ENCODE peak calls at places on chromosomes 3 and 15, in five cellular contexts. E, G, L, B and A are unnamed samples.

GRCh38 chr3:131221731-131222130 is 159.8 kb upstream of the NUDT16 start:
- DNase-seq in L (no peak), B (no peak), E (peak; percentile 3), G (no peak), A (no peak)

GRCh38 chr3:72888546-72889309 is 882 bp downstream of the GXYLT2 start:
- DNase-seq in G (peak; percentile 51), E (no peak), B (no peak), L (no peak), A (peak; percentile 11)

GRCh38 chr3:51384145-51384729 is 854 bp upstream of the MANF start:
- DNase-seq in L (no peak), B (no peak), G (no peak), E (no peak), A (peak; percentile 46)

GRCh38 chr3:129144786-129145185 is 16.1 kb downstream of the ISY1 start:
- DNase-seq in G (no peak), E (no peak), L (no peak), B (no peak), A (no peak)

GRCh38 chr3:36944012-36944640 is 728 bp downstream of the TRANK1 start:
- DNase-seq in L (no peak), E (peak; percentile 49), B (no peak), G (no peak), A (peak; percentile 61)

GRCh38 chr15:78976691-78977090 is 31.8 kb upstream of the CTSH start:
- DNase-seq in L (no peak), B (no peak), G (no peak), E (no peak), A (no peak)

GRCh38 chr3:100525753-100526612 is 33.6 kb downstream of the TMEM45A start:
- DNase-seq in G (no peak), B (no peak), E (peak; percentile 7), L (no peak), A (no peak)

GRCh38 chr3:170470063-170471006 is 51.7 kb downstream of the CLDN11 start:
- DNase-seq in E (peak; percentile 21), L (no peak), B (no peak), G (no peak), A (no peak)

GRCh38 chr3:31634485-31634884 is 101.8 kb downstream of the STT3B start:
- DNase-seq in G (no peak), L (no peak), E (no peak), B (no peak), A (no peak)

GRCh38 chr3:120645083-120645800 is 36.8 kb downstream of the HGD start:
- DNase-seq in L (no peak), G (no peak), B (peak; percentile 12), E (no peak), A (no peak)

GRCh38 chr15:70722266-70723123 is 40.9 kb downstream of the UACA start:
- DNase-seq in E (peak; percentile 78), G (peak; percentile 35), B (peak; percentile 24), L (no peak), A (peak; percentile 62)

GRCh38 chr3:123096701-123097100 is 29.9 kb downstream of the PDIA5 start:
- DNase-seq in L (no peak), G (no peak), B (no peak), E (no peak), A (no peak)

GRCh38 chr3:165202995-165203394 is 6.8 kb upstream of the SLITRK3 start:
- DNase-seq in L (no peak), G (no peak), E (no peak), B (no peak), A (no peak)

GRCh38 chr15:90711418-90711824 is 5.7 kb upstream of the BLM start:
- DNase-seq in G (no peak), E (no peak), B (no peak), L (no peak), A (no peak)

GRCh38 chr3:37375184-37376120 is 201.1 kb upstream of the LRRFIP2 start:
- DNase-seq in L (no peak), E (no peak), B (no peak), G (no peak), A (no peak)

DNA sequence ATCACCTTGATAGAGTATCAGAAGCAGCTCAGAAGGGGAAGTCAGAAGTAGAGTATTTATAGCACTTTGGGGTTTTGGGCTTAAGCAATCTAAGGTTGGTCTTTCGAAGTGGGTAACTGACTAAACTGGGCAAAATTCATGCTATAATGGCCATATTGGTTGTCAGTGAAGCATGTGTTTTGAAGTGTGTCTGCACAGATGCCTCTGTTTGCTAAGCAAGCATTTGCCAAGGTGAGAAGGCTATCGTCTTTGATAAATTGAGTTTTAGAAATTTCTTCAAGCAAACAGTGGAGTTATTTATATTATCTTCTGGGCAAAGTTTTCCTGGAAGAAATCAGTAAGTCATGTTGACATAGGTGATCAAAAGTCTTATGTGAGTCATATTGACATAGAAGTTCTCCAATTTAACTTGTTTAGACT is 412.8 kb upstream of the TGFBR2 start:
- DNase-seq in B (no peak), E (peak; percentile 53), L (no peak), G (peak; percentile 33), A (no peak)
- TF ChIP-seq MYC in B (no peak), E (no peak), L (no peak), G (no peak), A (no peak)

GRCh38 chr15:40235201-40235890 is 3.5 kb upstream of the PAK6 start:
- DNase-seq in L (no peak), B (peak; percentile 48), G (no peak), E (no peak), A (no peak)
- H3K4me1 ChIP-seq in L (peaks cover 10% of the 10 kb centered on the region), B (peaks cover 18% of the 10 kb centered on the region), G (peaks cover 14% of the 10 kb centered on the region), E (peaks cover 9% of the 10 kb centered on the region), A (peaks cover 4% of the 10 kb centered on the region)

DNA sequence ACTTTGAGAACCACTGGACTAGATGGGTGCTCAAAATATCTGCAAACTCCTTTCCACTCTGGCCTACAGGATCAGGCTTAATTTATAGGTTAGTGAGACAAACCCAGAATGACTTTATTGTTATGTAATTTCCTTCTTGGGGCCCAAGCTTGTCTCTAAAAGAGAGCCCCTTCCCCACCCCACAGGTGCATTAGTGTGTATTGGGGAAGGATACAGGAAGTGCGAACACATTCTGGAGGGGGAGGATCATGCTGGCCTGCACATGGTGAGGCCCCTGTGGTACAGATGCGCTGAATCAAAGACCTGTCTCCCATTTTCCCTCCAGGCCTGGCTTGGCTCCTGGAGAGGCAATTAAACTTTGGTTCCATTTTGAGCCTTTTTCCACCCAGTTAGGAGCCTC is 273.1 kb upstream of the LRTM1 start:
- DNase-seq in G (no peak), L (no peak), E (no peak), B (no peak), A (no peak)
- TF ChIP-seq MYC in G (no peak), L (no peak), E (no peak), B (no peak), A (no peak)

DNA sequence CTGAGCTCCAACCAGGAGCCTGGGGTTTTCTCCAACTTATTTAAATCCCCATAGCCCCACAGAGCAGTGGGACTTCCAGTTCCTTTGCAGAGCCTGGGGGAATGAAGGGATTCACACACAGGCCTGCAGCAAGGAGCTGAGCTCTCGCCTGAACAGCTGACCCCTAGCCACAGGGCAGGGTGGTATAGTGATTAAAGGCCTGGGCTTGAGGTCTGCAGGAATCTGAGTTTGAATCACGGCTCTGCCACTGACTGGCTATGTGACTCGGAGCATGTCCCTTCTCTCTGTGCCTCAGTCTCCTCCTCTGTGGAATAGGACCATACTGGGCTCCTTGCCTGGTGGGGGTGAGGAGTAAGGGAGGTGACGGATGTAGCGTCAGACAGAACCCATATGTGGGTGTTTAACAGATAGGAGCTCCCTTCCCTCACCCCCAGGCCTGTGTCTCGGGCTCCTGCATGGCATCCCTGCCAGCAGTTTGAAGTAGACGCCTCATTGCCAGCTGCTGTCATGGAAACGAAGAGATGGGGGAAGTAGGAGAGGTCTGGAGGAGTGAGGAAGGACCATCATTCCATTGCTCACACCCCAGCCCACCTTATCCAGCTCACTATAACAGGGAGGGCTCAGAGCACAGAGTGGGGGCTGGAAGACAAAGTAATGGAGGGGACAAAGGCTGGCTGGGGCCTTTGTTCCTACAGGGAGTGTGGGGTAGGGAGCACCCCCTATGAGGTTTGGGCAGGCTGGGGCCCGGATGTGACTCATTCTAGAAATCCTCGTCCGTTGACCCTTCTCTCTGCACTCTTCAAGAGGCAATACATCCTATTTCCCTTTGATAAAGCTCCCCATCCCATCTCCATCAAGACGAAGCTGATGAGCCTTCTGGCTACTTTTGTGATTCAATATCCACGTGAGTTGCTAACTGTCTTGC is 14.8 kb downstream of the HRH1 start:
- DNase-seq in L (no peak), E (no peak), G (no peak), B (no peak), A (no peak)
- H3K4me1 ChIP-seq in L (no peaks in the 10 kb centered on the region), E (no peaks in the 10 kb centered on the region), G (no peaks in the 10 kb centered on the region), B (no peaks in the 10 kb centered on the region), A (peaks cover 23% of the 10 kb centered on the region)

GRCh38 chr3:160577551-160578195 is 12.3 kb upstream of the KPNA4 start:
- DNase-seq in B (no peak), E (peak; percentile 39), L (no peak), G (peak; percentile 12), A (peak; percentile 22)
- TF ChIP-seq MYC in B (no peak), E (no peak), L (no peak), G (no peak), A (no peak)

GRCh38 chr3:8724108-8724752 is 9.4 kb upstream of the CAV3 start:
- DNase-seq in E (no peak), G (no peak), B (no peak), L (no peak), A (no peak)

GRCh38 chr3:8723612-8724011 is 10.0 kb upstream of the CAV3 start:
- DNase-seq in B (no peak), L (no peak), E (no peak), G (no peak), A (no peak)

GRCh38 chr3:8727793-8728517 is 5.6 kb upstream of the CAV3 start:
- DNase-seq in B (no peak), G (no peak), L (no peak), E (no peak), A (no peak)

GRCh38 chr3:8722808-8723207 is 10.8 kb upstream of the CAV3 start:
- DNase-seq in G (no peak), B (no peak), E (no peak), L (no peak), A (no peak)
- H3K4me1 ChIP-seq in G (peaks cover 10% of the 10 kb centered on the region), B (no peaks in the 10 kb centered on the region), E (peaks cover 10% of the 10 kb centered on the region), L (no peaks in the 10 kb centered on the region), A (no peaks in the 10 kb centered on the region)

GRCh38 chr3:176693416-176693815 is 503.9 kb downstream of the TBL1XR1 start:
- DNase-seq in G (no peak), E (no peak), L (no peak), B (no peak), A (no peak)
- TF ChIP-seq MYC in G (no peak), E (no peak), L (no peak), B (no peak), A (no peak)

GRCh38 chr3:105865016-105865623 is 3.7 kb downstream of the CBLB start:
- DNase-seq in B (no peak), G (no peak), E (no peak), L (no peak), A (peak; percentile 60)
- H3K4me1 ChIP-seq in B (peaks cover 4% of the 10 kb centered on the region), G (peaks cover 56% of the 10 kb centered on the region), E (peaks cover 31% of the 10 kb centered on the region), L (peaks cover 20% of the 10 kb centered on the region), A (peaks cover 53% of the 10 kb centered on the region)